ENCODE peak calls at places on chromosomes 11 and 22, in five cellular contexts. O, T, R, Q and P are unnamed samples. For H3K9me3, the result is how much of the 10 kb centered on the place peaks cover.

GRCh38 chr11:78907636-78908035 is 333.0 kb upstream of the NARS2 start:
- DNase-seq in O (no peak), Q (no peak), R (no peak), T (no peak), P (no peak)

GRCh38 chr11:125343732-125344131 is 152.3 kb downstream of the FEZ1 start:
- DNase-seq in T (no peak), O (no peak), R (no peak), Q (no peak), P (peak)

GRCh38 chr11:94623120-94623735 is 56.1 kb downstream of the PIWIL4 start:
- DNase-seq in T (peak), R (peak), O (peak), Q (no peak), P (no peak)

GRCh38 chr11:92865352-92865751 is 104.1 kb upstream of the MTNR1B start:
- DNase-seq in Q (no peak), R (no peak), T (no peak), O (no peak), P (no peak)

GRCh38 chr22:44536411-44536810 is 38.4 kb upstream of the RTL6 start:
- DNase-seq in Q (no peak), O (no peak), R (no peak), T (no peak), P (no peak)

GRCh38 chr11:820655-821512 is 2.2 kb downstream of the PNPLA2 start:
- DNase-seq in O (no peak), T (peak), Q (no peak), R (peak), P (peak)

GRCh38 chr22:43481528-43482309 is 69.9 kb downstream of the MPPED1 start:
- DNase-seq in Q (no peak), R (no peak), O (no peak), T (no peak), P (peak)

GRCh38 chr11:6129634-6130033 is 22.1 kb downstream of the OR56B4 start:
- DNase-seq in Q (no peak), T (no peak), R (peak), O (no peak), P (no peak)

GRCh38 chr11:47050284-47050683 is 113.7 kb downstream of the CSTPP1 start:
- DNase-seq in T (no peak), O (no peak), R (no peak), Q (no peak), P (no peak)

GRCh38 chr11:10488121-10488580 is 33.1 kb downstream of the AMPD3 start:
- DNase-seq in T (no peak), Q (no peak), R (no peak), O (peak), P (no peak)

GRCh38 chr11:133362156-133362555 is 170.1 kb downstream of the OPCML start:
- DNase-seq in Q (no peak), O (no peak), T (no peak), R (no peak), P (no peak)

GRCh38 chr11:133366088-133366487 is 166.2 kb downstream of the OPCML start:
- DNase-seq in Q (no peak), O (no peak), T (no peak), R (no peak), P (no peak)

GRCh38 chr11:133362921-133363320 is 169.4 kb downstream of the OPCML start:
- DNase-seq in O (no peak), T (no peak), R (no peak), Q (no peak), P (no peak)

GRCh38 chr11:133360860-133361688 is 171.2 kb downstream of the OPCML start:
- DNase-seq in O (no peak), Q (no peak), R (no peak), T (no peak), P (no peak)

DNA sequence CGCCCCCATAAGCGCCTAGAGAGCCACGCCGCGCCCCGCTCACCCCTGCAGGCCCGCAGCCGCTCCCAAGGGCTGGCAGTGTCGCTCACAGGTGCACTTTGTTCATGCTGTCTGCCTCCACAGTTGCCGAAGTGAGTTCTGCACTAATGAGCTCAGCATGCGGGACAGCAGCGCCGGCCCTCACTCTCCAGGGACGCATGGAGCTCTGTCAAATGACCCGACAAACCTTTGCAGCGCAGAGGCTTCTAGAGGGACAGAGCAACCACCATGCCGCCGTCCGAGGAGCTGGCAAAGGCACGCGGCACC is 170.7 kb downstream of the OPCML start:
- DNase-seq in R (no peak), T (no peak), O (no peak), Q (no peak), P (no peak)
- H3K9me3 ChIP-seq in R (under half), T (under half), O (under half), Q (under half), P (under half)

DNA sequence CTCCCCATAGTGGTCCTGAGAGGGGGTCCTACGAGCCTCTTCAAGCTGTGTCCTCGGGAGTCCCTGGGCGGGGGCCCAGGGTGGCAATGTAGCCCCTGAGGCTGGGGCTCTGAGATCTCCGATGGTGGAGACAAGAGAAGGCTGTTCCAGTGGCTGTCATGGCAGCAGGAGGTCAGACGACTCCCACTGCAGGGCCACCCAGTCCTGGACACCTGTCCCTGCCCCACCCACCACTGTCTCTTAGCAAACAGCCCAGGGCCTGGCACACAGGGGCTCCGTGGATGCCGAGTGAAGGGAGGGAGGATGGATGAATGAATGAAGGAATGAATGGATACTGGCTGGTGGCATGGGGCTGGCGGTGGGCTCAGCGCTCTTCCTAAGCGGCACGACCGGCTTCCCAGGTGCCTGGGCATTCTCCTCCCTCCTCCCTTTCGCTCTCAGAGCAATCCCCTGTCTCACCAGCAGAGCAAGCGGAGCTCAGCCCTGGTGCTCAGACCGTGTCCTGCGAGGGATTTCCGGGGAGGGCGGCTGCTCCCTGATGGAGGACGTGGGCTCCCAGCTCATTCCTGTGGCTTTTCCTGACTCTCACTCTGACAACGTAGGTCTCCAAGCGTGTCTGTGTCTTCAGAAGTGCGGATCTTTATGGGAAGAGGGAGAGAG is 1272.7 kb downstream of the BRD1 start:
- DNase-seq in Q (no peak), T (no peak), O (no peak), R (no peak), P (no peak)
- H3K9me3 ChIP-seq in Q (under half), T (under half), O (under half), R (under half), P (under half)

DNA sequence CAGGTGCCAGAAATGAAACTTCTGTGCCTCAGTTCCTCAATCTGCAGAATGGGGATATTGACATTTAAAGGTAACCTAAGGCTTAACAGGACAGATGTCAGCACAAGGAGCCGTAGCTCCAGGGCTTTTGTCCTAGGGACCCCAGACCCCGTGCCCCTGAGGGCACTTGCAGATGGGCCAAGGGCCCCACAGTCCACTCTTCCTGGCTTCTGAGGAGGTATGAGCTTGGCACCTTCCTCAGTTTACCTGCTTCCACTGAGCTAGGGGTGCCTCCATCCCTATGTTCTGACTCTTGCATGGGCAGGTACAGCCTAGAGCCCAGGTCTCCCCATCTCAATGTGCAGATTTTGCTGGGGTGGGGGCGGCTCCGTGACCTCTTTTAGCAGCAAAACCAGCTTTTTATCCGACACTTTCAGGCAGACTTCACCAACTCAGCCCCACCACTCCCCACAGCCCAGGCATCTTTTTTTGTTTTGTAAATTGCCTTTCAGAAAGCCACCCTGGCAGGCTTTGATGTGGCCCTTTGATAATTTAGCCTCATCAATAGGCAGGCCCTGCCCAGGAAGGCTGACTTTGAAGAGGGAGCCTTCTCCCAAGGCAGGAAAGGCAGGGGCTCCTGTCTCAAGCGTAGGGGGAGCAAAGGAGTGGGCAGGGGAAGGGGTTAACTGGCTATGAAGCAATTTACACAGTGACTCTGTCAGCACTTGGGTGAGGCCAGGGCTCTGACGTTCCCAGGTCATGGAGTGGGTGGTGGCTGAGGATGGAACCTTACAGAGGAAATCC is 23.7 kb upstream of the FGF3 start:
- DNase-seq in R (no peak), T (no peak), O (no peak), Q (no peak), P (no peak)
- H3K9me3 ChIP-seq in R (under half), T (under half), O (under half), Q (under half), P (under half)

GRCh38 chr11:134519390-134519750 is 107.3 kb upstream of the B3GAT1 start:
- DNase-seq in T (no peak), R (no peak), O (no peak), Q (no peak), P (peak)

GRCh38 chr11:134517115-134517514 is 105.1 kb upstream of the B3GAT1 start:
- DNase-seq in Q (no peak), O (no peak), T (no peak), R (no peak), P (no peak)

GRCh38 chr11:134519788-134520187 is 107.7 kb upstream of the B3GAT1 start:
- DNase-seq in O (no peak), R (no peak), T (no peak), Q (no peak), P (peak)

GRCh38 chr11:134517621-134518293 is 105.7 kb upstream of the B3GAT1 start:
- DNase-seq in O (no peak), R (no peak), Q (no peak), T (no peak), P (peak)

DNA sequence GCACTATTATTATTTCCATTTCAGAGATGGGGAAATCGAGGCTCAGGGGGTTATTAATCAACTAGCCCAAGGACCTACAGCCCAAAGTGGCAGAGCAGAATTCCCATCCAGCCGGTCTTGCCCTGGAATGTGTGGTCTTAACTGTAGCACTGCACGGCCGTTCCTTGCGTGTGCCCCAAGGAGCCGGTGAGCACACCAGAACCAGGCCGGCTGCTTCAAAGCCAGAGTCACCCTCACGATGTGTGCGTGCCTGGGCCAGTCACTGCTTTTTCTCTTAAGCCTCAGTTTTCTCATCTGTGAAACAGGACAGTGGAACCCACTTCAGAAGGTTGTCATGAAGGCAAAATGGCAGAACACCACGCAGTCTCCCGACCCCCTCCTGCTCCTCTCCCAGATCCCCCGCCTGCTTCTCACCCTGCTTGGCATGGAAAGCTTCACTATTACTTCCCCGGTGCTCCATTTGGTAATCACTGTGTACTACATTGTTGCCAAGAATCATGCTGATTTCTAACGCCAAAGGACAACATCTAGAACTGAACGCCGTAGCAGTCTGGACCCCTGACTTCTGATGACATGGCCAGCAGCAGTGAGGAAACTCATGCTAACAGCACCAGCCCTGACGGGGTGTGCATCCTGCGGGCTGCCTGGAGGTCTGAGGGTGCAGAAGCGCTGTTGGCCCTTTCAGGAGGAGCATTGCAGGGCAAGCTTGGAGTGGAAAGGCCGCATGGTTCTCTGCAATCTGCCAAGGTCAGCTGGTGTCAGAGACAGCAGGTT is 106.8 kb upstream of the B3GAT1 start:
- DNase-seq in O (no peak), R (no peak), Q (no peak), T (no peak), P (peak)
- H3K9me3 ChIP-seq in O (under half), R (under half), Q (under half), T (under half), P (under half)

GRCh38 chr11:128093689-128094088 is 493.7 kb downstream of the ETS1 start:
- DNase-seq in T (no peak), O (no peak), R (no peak), Q (no peak), P (no peak)

GRCh38 chr11:128098840-128099239 is 488.5 kb downstream of the ETS1 start:
- DNase-seq in Q (no peak), O (no peak), R (no peak), T (no peak), P (no peak)

GRCh38 chr11:128089962-128090361 is 497.4 kb downstream of the ETS1 start:
- DNase-seq in Q (no peak), O (no peak), R (no peak), T (no peak), P (no peak)

DNA sequence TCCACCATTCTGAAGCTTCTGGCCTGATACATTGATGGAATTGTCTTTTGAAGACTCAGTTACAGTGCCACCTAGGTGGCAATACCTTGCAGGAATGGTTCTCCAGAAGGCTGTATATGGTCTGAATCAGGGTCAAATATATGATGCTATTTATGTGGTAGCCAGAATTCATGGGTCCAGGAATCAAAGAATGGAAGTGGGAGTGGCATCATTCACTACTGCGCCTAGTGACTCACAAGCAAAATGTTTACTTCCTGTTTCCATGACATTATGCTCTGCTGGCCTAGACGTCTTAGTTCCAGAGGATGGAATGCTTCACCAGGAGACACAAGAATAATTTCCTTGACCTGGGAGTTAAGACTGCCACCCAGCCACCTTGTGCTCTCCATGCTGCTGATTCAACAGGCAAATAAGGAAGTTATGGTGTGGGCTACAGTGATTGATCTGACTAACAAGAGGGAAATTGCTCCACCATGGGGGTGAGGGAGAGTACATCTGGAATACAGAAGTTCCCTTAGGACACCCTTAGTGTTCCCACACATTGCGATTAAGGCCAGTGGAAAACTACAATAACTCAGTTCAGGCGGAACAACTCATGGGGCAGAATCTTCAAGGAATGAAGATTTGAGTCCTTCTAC is 491.8 kb downstream of the ETS1 start:
- DNase-seq in O (no peak), Q (no peak), R (peak), T (no peak), P (no peak)
- H3K9me3 ChIP-seq in O (under half), Q (under half), R (under half), T (under half), P (under half)

GRCh38 chr11:3824714-3825472 is 15.9 kb downstream of the RHOG start:
- DNase-seq in Q (peak), O (peak), T (peak), R (peak), P (peak)
- H3K9me3 ChIP-seq in Q (under half), O (under half), T (under half), R (under half), P (under half)